ENCODE peak calls at places on chromosomes 11 and 22, in five cellular contexts. M is pancreas; J is lower lobe of right lung; W is breast epithelium; S is CD8-positive, alpha-beta memory T cell. B is an unnamed sample.

GRCh38 chr22:37529652-37530345 is 10.6 kb upstream of the CARD10 start:
- DNase-seq in J (no peak), S (no peak), M (no peak), W (no peak), B (no peak)

GRCh38 chr11:95067042-95067827 is 516 bp downstream of the SRSF8 start:
- DNase-seq in J (peak; percentile 88), S (peak; percentile 84), M (peak; percentile 87), W (peak; percentile 88), B (peak; percentile 90)

GRCh38 chr11:132028380-132029240 is 658.2 kb downstream of the NTM start:
- DNase-seq in W (no peak), M (no peak), S (no peak), J (no peak), B (peak; percentile 25)

GRCh38 chr11:88398372-88399140 is 61.0 kb upstream of the CTSC start:
- DNase-seq in W (no peak), J (no peak), S (no peak), M (no peak), B (no peak)

GRCh38 chr22:46010951-46011626 is 34.1 kb upstream of the WNT7B start:
- DNase-seq in J (peak; percentile 35), S (no peak), M (no peak), W (no peak), B (peak; percentile 61)

GRCh38 chr11:2741377-2742131 is 41.8 kb upstream of the KCNQ1OT1 start:
- DNase-seq in S (peak; percentile 23), W (no peak), M (no peak), J (peak; percentile 47), B (peak; percentile 11)

GRCh38 chr22:31272522-31273446 is 19.5 kb downstream of the PIK3IP1 start:
- DNase-seq in J (no peak), M (peak; percentile 62), W (no peak), S (peak; percentile 63), B (no peak)

GRCh38 chr22:26648011-26648497 is 9.3 kb upstream of the MIAT start:
- DNase-seq in M (no peak), S (peak; percentile 68), W (no peak), J (no peak), B (no peak)

GRCh38 chr11:26228778-26229177 is 103.2 kb upstream of the ANO3 start:
- DNase-seq in W (no peak), M (no peak), S (no peak), J (no peak), B (no peak)

GRCh38 chr22:45966892-45967365 is 10.0 kb downstream of the WNT7B start:
- DNase-seq in S (no peak), W (no peak), M (no peak), J (no peak), B (no peak)

GRCh38 chr11:124012697-124013096 is at the start of gene OR10G4:
- DNase-seq in W (no peak), J (no peak), M (no peak), S (no peak), B (no peak)
- H3K4me1 ChIP-seq in W (no peaks in the 10 kb centered on the region), J (no peaks in the 10 kb centered on the region), M (no peaks in the 10 kb centered on the region), S (no peaks in the 10 kb centered on the region), B (no peaks in the 10 kb centered on the region)

DNA sequence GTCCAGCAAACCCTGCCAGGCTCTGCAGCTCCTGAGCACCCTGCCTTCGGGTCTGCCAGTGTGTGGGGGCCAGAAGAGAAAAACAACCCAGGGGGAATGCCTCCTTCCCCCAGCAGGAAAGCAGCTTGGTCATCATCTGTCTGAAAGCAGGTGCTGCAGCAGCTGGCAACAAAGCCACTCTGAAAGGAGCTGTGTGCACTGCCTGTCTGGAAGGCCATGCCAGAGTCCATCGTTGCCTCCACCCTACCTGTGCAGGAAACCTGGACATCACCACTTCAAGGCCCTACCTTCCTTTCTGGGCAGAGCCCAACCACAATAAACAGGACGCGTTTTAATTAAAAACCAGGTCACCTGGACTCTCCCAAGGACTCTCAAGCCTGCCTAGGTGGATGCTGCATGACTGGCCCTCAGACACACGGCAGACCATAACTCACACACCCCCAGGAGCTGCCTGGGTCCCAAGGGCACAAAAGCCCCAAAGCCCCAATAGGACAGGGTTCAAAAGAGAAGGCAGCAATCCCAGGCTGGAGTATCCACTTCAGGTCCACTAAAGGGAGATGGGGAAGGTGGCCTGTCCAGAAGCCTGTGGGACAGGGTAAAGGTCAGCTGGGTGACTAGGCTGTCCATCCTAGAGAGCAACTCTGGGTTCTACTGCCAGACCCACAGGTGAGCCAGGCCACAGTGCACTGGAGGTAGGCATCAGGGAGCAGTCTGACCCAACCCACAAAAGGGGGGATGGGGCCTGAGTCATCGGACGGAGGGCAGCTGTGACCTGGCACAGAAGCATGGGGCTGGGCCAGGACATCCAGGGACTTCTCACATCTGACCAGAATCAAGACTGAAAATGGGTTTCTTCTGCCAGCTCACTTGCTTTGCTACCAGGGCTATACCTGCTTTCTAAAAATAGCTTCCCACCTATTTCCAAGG is 6.1 kb downstream of the GNB1L start:
- DNase-seq in J (peak; percentile 65), S (no peak), M (peak; percentile 88), W (no peak), B (peak; percentile 62)
- H3K4me1 ChIP-seq in J (peaks cover 75% of the 10 kb centered on the region), S (peaks cover 37% of the 10 kb centered on the region), M (peaks cover 8% of the 10 kb centered on the region), W (peaks cover 19% of the 10 kb centered on the region), B (peaks cover 29% of the 10 kb centered on the region)

GRCh38 chr11:35183526-35183925 is 44.6 kb downstream of the CD44 start:
- DNase-seq in S (no peak), W (no peak), M (no peak), J (no peak), B (no peak)
- H3K4me1 ChIP-seq in S (peaks cover 75% of the 10 kb centered on the region), W (no peaks in the 10 kb centered on the region), M (peaks cover 5% of the 10 kb centered on the region), J (peaks cover 35% of the 10 kb centered on the region), B (peaks cover 9% of the 10 kb centered on the region)

GRCh38 chr11:57905439-57905838 is 118.2 kb upstream of the OR9Q1 start:
- DNase-seq in W (no peak), J (no peak), S (no peak), M (no peak), B (no peak)
- H3K4me1 ChIP-seq in W (no peaks in the 10 kb centered on the region), J (no peaks in the 10 kb centered on the region), S (no peaks in the 10 kb centered on the region), M (no peaks in the 10 kb centered on the region), B (no peaks in the 10 kb centered on the region)

GRCh38 chr11:68610452-68611116 is 73.8 kb upstream of the GAL start:
- DNase-seq in S (no peak), W (no peak), J (no peak), M (no peak), B (no peak)
- H3K4me1 ChIP-seq in S (no peaks in the 10 kb centered on the region), W (no peaks in the 10 kb centered on the region), J (no peaks in the 10 kb centered on the region), M (no peaks in the 10 kb centered on the region), B (no peaks in the 10 kb centered on the region)

GRCh38 chr22:49787861-49788260 is 39.8 kb downstream of the BRD1 start:
- DNase-seq in S (no peak), W (no peak), M (no peak), J (no peak), B (no peak)
- H3K4me1 ChIP-seq in S (peaks cover 29% of the 10 kb centered on the region), W (peaks cover 13% of the 10 kb centered on the region), M (peaks cover 6% of the 10 kb centered on the region), J (peaks cover 48% of the 10 kb centered on the region), B (peaks cover 68% of the 10 kb centered on the region)

GRCh38 chr11:117824571-117825537 is at the start of gene FXYD2:
- DNase-seq in S (peak; percentile 42), M (peak; percentile 63), W (no peak), J (peak; percentile 52), B (peak; percentile 74)
- H3K4me1 ChIP-seq in S (peaks cover 54% of the 10 kb centered on the region), M (peaks cover 12% of the 10 kb centered on the region), W (no peaks in the 10 kb centered on the region), J (peaks cover 54% of the 10 kb centered on the region), B (peaks cover 12% of the 10 kb centered on the region)

GRCh38 chr11:115220881-115221280 is 283.3 kb downstream of the CADM1 start:
- DNase-seq in S (no peak), J (no peak), W (no peak), M (no peak), B (no peak)
- H3K4me1 ChIP-seq in S (peaks cover 19% of the 10 kb centered on the region), J (no peaks in the 10 kb centered on the region), W (no peaks in the 10 kb centered on the region), M (no peaks in the 10 kb centered on the region), B (peaks cover 33% of the 10 kb centered on the region)

DNA sequence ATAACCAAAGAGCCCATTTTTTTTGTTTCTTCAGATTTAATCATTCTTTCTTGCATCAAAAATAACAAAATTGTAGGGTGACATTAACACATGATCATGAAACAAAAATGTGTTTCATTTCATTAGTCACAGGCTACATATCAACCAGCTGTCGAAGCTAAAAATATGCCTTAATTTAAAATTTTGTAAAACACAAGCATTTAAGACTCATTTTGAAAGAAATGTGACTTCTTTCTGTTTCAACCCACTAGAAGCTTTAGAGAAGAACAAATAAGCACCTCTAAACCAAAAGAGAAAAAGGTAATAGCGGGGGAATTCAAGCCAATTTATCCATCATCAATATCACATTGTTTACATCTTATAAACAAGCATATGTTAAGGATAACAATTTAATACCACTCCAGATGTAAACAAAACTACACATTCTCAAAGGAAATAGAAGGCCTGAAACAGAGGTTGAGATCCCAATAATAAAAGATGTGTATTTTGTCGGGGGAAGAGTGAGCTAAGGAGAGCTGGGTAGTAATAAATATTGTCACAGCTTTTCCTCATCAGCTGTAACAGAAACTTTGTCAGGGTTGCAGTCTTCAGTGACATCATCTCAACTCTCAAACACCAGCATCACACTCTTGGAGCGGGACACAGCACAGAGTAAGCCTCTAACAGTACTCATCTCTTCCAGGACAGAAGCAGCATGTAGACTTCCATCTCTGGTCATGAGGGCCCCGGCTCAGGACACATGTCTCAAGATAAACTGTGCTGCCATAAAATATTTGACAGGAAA is 42.0 kb downstream of the ALG9 start:
- DNase-seq in M (no peak), J (no peak), W (no peak), S (no peak), B (no peak)
- H3K4me1 ChIP-seq in M (no peaks in the 10 kb centered on the region), J (no peaks in the 10 kb centered on the region), W (no peaks in the 10 kb centered on the region), S (no peaks in the 10 kb centered on the region), B (peaks cover 27% of the 10 kb centered on the region)

DNA sequence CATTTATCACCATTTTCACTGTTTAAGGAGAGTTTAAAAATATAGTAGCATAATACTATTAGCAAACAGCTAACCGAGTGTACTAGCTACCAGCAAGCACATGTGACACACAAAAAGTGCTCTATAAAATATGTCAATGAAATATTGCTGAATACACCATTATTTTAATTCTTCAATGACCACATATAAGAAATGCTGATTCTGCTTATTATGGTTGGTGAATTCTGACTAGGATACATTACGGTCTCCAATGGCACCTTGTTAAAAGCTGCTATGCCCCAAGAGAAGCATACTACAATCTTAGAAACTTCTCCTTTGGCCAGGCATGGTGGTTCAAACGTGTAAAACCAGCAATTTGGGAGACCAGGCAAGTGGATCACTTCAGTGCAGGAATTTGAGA is 129.8 kb downstream of the MRTFA start:
- DNase-seq in J (no peak), W (no peak), M (no peak), S (no peak), B (no peak)
- H3K4me1 ChIP-seq in J (peaks cover 54% of the 10 kb centered on the region), W (peaks cover 6% of the 10 kb centered on the region), M (peaks cover 58% of the 10 kb centered on the region), S (no peaks in the 10 kb centered on the region), B (peaks cover 55% of the 10 kb centered on the region)